ENCODE peak calls at places on chromosomes 1 and 21, in five cellular contexts. One of them, this sample, is unnamed.

GRCh38 chr1:93989601-93990000 is 80.4 kb upstream of the GCLM start:
- DNase-seq in hippocampal formation: no peak
- DNase-seq in T-helper 17 cell: no peak
- DNase-seq in cardiac septum: no peak
- DNase-seq in ELR: no peak
- DNase-seq in this sample: no peak

GRCh38 chr21:36803051-36803709 is 104.3 kb downstream of the SIM2 start:
- DNase-seq in cardiac septum: no peak
- DNase-seq in hippocampal formation: peak
- DNase-seq in ELR: no peak
- DNase-seq in T-helper 17 cell: no peak
- DNase-seq in this sample: peak

GRCh38 chr1:14733053-14733778 is 134.7 kb downstream of the KAZN start:
- DNase-seq in hippocampal formation: no peak
- DNase-seq in T-helper 17 cell: no peak
- DNase-seq in cardiac septum: no peak
- DNase-seq in ELR: no peak
- DNase-seq in this sample: no peak

GRCh38 chr21:32578107-32578691 is 7.1 kb downstream of the TCP10L start:
- DNase-seq in cardiac septum: no peak
- DNase-seq in T-helper 17 cell: no peak
- DNase-seq in ELR: peak
- DNase-seq in hippocampal formation: no peak
- DNase-seq in this sample: no peak

GRCh38 chr1:95013948-95014574 is 58.7 kb downstream of the ALG14 start:
- DNase-seq in T-helper 17 cell: no peak
- DNase-seq in hippocampal formation: no peak
- DNase-seq in cardiac septum: no peak
- DNase-seq in ELR: no peak
- DNase-seq in this sample: no peak

GRCh38 chr1:180534199-180534598 is 24.6 kb upstream of the OVAAL start:
- DNase-seq in hippocampal formation: no peak
- DNase-seq in cardiac septum: no peak
- DNase-seq in T-helper 17 cell: no peak
- DNase-seq in ELR: no peak
- DNase-seq in this sample: no peak

GRCh38 chr1:206941766-206942418 is 4.4 kb downstream of the PIGR start:
- DNase-seq in ELR: no peak
- DNase-seq in T-helper 17 cell: no peak
- DNase-seq in cardiac septum: no peak
- DNase-seq in hippocampal formation: no peak
- DNase-seq in this sample: no peak

GRCh38 chr1:87524021-87524754 is 195.5 kb downstream of the LMO4 start:
- DNase-seq in hippocampal formation: no peak
- DNase-seq in T-helper 17 cell: no peak
- DNase-seq in cardiac septum: no peak
- DNase-seq in ELR: no peak
- DNase-seq in this sample: no peak

GRCh38 chr1:203861379-203862184 is at the start of gene SNRPE:
- DNase-seq in hippocampal formation: peak
- DNase-seq in ELR: peak
- DNase-seq in T-helper 17 cell: peak
- DNase-seq in cardiac septum: peak
- DNase-seq in this sample: peak

GRCh38 chr1:67476906-67477305 is 46.7 kb upstream of the SERBP1 start:
- DNase-seq in ELR: no peak
- DNase-seq in T-helper 17 cell: no peak
- DNase-seq in hippocampal formation: no peak
- DNase-seq in cardiac septum: no peak
- DNase-seq in this sample: no peak

GRCh38 chr21:44989538-44989888 is 49.7 kb downstream of the SLX9 start:
- DNase-seq in ELR: peak
- DNase-seq in cardiac septum: no peak
- DNase-seq in hippocampal formation: no peak
- DNase-seq in T-helper 17 cell: no peak
- DNase-seq in this sample: no peak

GRCh38 chr1:169595764-169596711 is 9.8 kb upstream of the F5 start:
- DNase-seq in T-helper 17 cell: no peak
- DNase-seq in ELR: peak
- DNase-seq in hippocampal formation: no peak
- DNase-seq in cardiac septum: no peak
- DNase-seq in this sample: no peak

GRCh38 chr1:245277276-245277675 is 122.5 kb downstream of the KIF26B start:
- DNase-seq in hippocampal formation: no peak
- DNase-seq in ELR: no peak
- DNase-seq in cardiac septum: no peak
- DNase-seq in T-helper 17 cell: no peak
- DNase-seq in this sample: no peak

GRCh38 chr1:90833497-90834087 is 116.5 kb upstream of the BARHL2 start:
- DNase-seq in cardiac septum: no peak
- DNase-seq in T-helper 17 cell: no peak
- DNase-seq in ELR: no peak
- DNase-seq in hippocampal formation: no peak
- DNase-seq in this sample: no peak

GRCh38 chr1:172746091-172746949 is 87.4 kb downstream of the FASLG start:
- DNase-seq in cardiac septum: no peak
- DNase-seq in hippocampal formation: no peak
- DNase-seq in ELR: peak
- DNase-seq in T-helper 17 cell: no peak
- DNase-seq in this sample: no peak

GRCh38 chr1:5447479-5448070 is 544.6 kb downstream of the NPHP4 start:
- DNase-seq in cardiac septum: no peak
- DNase-seq in T-helper 17 cell: no peak
- DNase-seq in hippocampal formation: no peak
- DNase-seq in ELR: no peak
- DNase-seq in this sample: no peak

GRCh38 chr1:31867546-31867945 is 51.7 kb upstream of the SPOCD1 start:
- DNase-seq in cardiac septum: no peak
- DNase-seq in T-helper 17 cell: no peak
- DNase-seq in ELR: no peak
- DNase-seq in hippocampal formation: no peak
- DNase-seq in this sample: no peak

GRCh38 chr1:46528297-46528955 is 23.0 kb downstream of the KNCN start:
- DNase-seq in cardiac septum: no peak
- DNase-seq in hippocampal formation: no peak
- DNase-seq in ELR: peak
- DNase-seq in T-helper 17 cell: no peak
- DNase-seq in this sample: peak